ENCODE peak calls at places on chromosome 5, in ten cellular contexts. One of them, this sample, is unnamed.

GRCh38 chr5:114789773-114790402 is 379.8 kb downstream of the TRIM36 start:
- DNase-seq in nephron progenitor cell: no peak
- DNase-seq in fibroblast of the aortic adventitia: peak; percentile 2
- DNase-seq in left lung: no peak
- DNase-seq in HL-60: peak; percentile 1
- DNase-seq in transverse colon: no peak
- DNase-seq in osteocyte: no peak
- DNase-seq in fibroblast of lung: peak; percentile 16
- DNase-seq in bronchial epithelial cell: peak; percentile 42
- DNase-seq in psoas muscle: no peak
- DNase-seq in this sample: no peak

GRCh38 chr5:146213210-146213838 is 9.9 kb downstream of the RBM27 start:
- DNase-seq in nephron progenitor cell: no peak
- DNase-seq in fibroblast of the aortic adventitia: peak; percentile 44
- DNase-seq in left lung: no peak
- DNase-seq in HL-60: no peak
- DNase-seq in transverse colon: no peak
- DNase-seq in osteocyte: no peak
- DNase-seq in fibroblast of lung: peak; percentile 41
- DNase-seq in bronchial epithelial cell: peak; percentile 23
- DNase-seq in psoas muscle: no peak
- DNase-seq in this sample: no peak

GRCh38 chr5:141691286-141691866 is 9.3 kb upstream of the ARAP3 start:
- DNase-seq in nephron progenitor cell: no peak
- DNase-seq in fibroblast of the aortic adventitia: no peak
- DNase-seq in left lung: no peak
- DNase-seq in HL-60: peak; percentile 19
- DNase-seq in transverse colon: no peak
- DNase-seq in osteocyte: no peak
- DNase-seq in fibroblast of lung: no peak
- DNase-seq in bronchial epithelial cell: no peak
- DNase-seq in psoas muscle: no peak
- DNase-seq in this sample: no peak

GRCh38 chr5:82522912-82523311 is 244.8 kb upstream of the RPS23 start:
- DNase-seq in nephron progenitor cell: no peak
- DNase-seq in fibroblast of the aortic adventitia: no peak
- DNase-seq in left lung: no peak
- DNase-seq in HL-60: no peak
- DNase-seq in transverse colon: no peak
- DNase-seq in osteocyte: no peak
- DNase-seq in fibroblast of lung: no peak
- DNase-seq in bronchial epithelial cell: no peak
- DNase-seq in psoas muscle: no peak
- DNase-seq in this sample: no peak

GRCh38 chr5:168472329-168472728 is 13.9 kb upstream of the RARS1 start:
- DNase-seq in nephron progenitor cell: no peak
- DNase-seq in fibroblast of the aortic adventitia: peak; percentile 91
- DNase-seq in left lung: no peak
- DNase-seq in HL-60: no peak
- DNase-seq in transverse colon: no peak
- DNase-seq in osteocyte: no peak
- DNase-seq in fibroblast of lung: peak; percentile 92
- DNase-seq in bronchial epithelial cell: peak; percentile 85
- DNase-seq in psoas muscle: no peak
- DNase-seq in this sample: no peak

GRCh38 chr5:142063878-142064331 is 44.7 kb upstream of the NDFIP1 start:
- DNase-seq in nephron progenitor cell: peak; percentile 50
- DNase-seq in fibroblast of the aortic adventitia: peak; percentile 79
- DNase-seq in left lung: no peak
- DNase-seq in HL-60: no peak
- DNase-seq in transverse colon: peak; percentile 13
- DNase-seq in osteocyte: peak; percentile 87
- DNase-seq in fibroblast of lung: peak; percentile 70
- DNase-seq in bronchial epithelial cell: no peak
- DNase-seq in psoas muscle: peak; percentile 77
- DNase-seq in this sample: peak; percentile 91

GRCh38 chr5:103259705-103260355 is 1.3 kb downstream of the MACIR start:
- DNase-seq in nephron progenitor cell: no peak
- DNase-seq in fibroblast of the aortic adventitia: peak; percentile 47
- DNase-seq in left lung: no peak
- DNase-seq in HL-60: no peak
- DNase-seq in transverse colon: peak; percentile 54
- DNase-seq in osteocyte: no peak
- DNase-seq in fibroblast of lung: peak; percentile 32
- DNase-seq in bronchial epithelial cell: peak; percentile 17
- DNase-seq in psoas muscle: no peak
- DNase-seq in this sample: no peak

GRCh38 chr5:139385061-139385889 is 2.2 kb upstream of the SLC23A1 start:
- DNase-seq in nephron progenitor cell: no peak
- DNase-seq in fibroblast of the aortic adventitia: peak; percentile 54
- DNase-seq in left lung: no peak
- DNase-seq in HL-60: peak; percentile 44
- DNase-seq in transverse colon: peak; percentile 51
- DNase-seq in osteocyte: no peak
- DNase-seq in fibroblast of lung: no peak
- DNase-seq in bronchial epithelial cell: no peak
- DNase-seq in psoas muscle: no peak
- DNase-seq in this sample: no peak

GRCh38 chr5:1542755-1543154 is 19.0 kb upstream of the LPCAT1 start:
- DNase-seq in nephron progenitor cell: no peak
- DNase-seq in fibroblast of the aortic adventitia: peak; percentile 99
- DNase-seq in left lung: peak; percentile 79
- DNase-seq in HL-60: no peak
- DNase-seq in transverse colon: peak; percentile 55
- DNase-seq in osteocyte: peak; percentile 21
- DNase-seq in fibroblast of lung: peak; percentile 60
- DNase-seq in bronchial epithelial cell: peak; percentile 99
- DNase-seq in psoas muscle: peak; percentile 60
- DNase-seq in this sample: peak; percentile 33

GRCh38 chr5:104472811-104473210 is 910.2 kb upstream of the NUDT12 start:
- DNase-seq in nephron progenitor cell: no peak
- DNase-seq in fibroblast of the aortic adventitia: no peak
- DNase-seq in left lung: no peak
- DNase-seq in HL-60: no peak
- DNase-seq in transverse colon: no peak
- DNase-seq in osteocyte: no peak
- DNase-seq in fibroblast of lung: no peak
- DNase-seq in bronchial epithelial cell: no peak
- DNase-seq in psoas muscle: no peak
- DNase-seq in this sample: no peak

GRCh38 chr5:180860887-180861822 is at the start of gene ZFP62:
- DNase-seq in nephron progenitor cell: peak; percentile 94
- DNase-seq in fibroblast of the aortic adventitia: peak; percentile 86
- DNase-seq in left lung: peak; percentile 99
- DNase-seq in HL-60: peak; percentile 91
- DNase-seq in transverse colon: peak; percentile 94
- DNase-seq in osteocyte: peak; percentile 95
- DNase-seq in fibroblast of lung: peak; percentile 90
- DNase-seq in bronchial epithelial cell: peak; percentile 88
- DNase-seq in psoas muscle: peak; percentile 94
- DNase-seq in this sample: peak; percentile 95
- TF ChIP-seq CTCF in nephron progenitor cell: no peak
- TF ChIP-seq CTCF in fibroblast of the aortic adventitia: peak; percentile 19
- TF ChIP-seq CTCF in left lung: peak; percentile 33
- TF ChIP-seq CTCF in HL-60: no peak
- TF ChIP-seq CTCF in transverse colon: no peak
- TF ChIP-seq CTCF in osteocyte: no peak
- TF ChIP-seq CTCF in fibroblast of lung: no peak
- TF ChIP-seq CTCF in bronchial epithelial cell: no peak
- TF ChIP-seq CTCF in psoas muscle: no peak
- TF ChIP-seq CTCF in this sample: peak; percentile 9

GRCh38 chr5:157749462-157749799 is 5.9 kb downstream of the LSM11 start:
- DNase-seq in nephron progenitor cell: no peak
- DNase-seq in fibroblast of the aortic adventitia: no peak
- DNase-seq in left lung: no peak
- DNase-seq in HL-60: no peak
- DNase-seq in transverse colon: no peak
- DNase-seq in osteocyte: no peak
- DNase-seq in fibroblast of lung: no peak
- DNase-seq in bronchial epithelial cell: no peak
- DNase-seq in psoas muscle: no peak
- DNase-seq in this sample: no peak
- TF ChIP-seq CTCF in nephron progenitor cell: no peak
- TF ChIP-seq CTCF in fibroblast of the aortic adventitia: no peak
- TF ChIP-seq CTCF in left lung: no peak
- TF ChIP-seq CTCF in HL-60: no peak
- TF ChIP-seq CTCF in transverse colon: no peak
- TF ChIP-seq CTCF in osteocyte: no peak
- TF ChIP-seq CTCF in fibroblast of lung: no peak
- TF ChIP-seq CTCF in bronchial epithelial cell: no peak
- TF ChIP-seq CTCF in psoas muscle: no peak
- TF ChIP-seq CTCF in this sample: no peak

GRCh38 chr5:29982446-29982845 is 1211.0 kb upstream of the CDH6 start:
- DNase-seq in nephron progenitor cell: no peak
- DNase-seq in fibroblast of the aortic adventitia: no peak
- DNase-seq in left lung: no peak
- DNase-seq in HL-60: no peak
- DNase-seq in transverse colon: no peak
- DNase-seq in osteocyte: no peak
- DNase-seq in fibroblast of lung: no peak
- DNase-seq in bronchial epithelial cell: no peak
- DNase-seq in psoas muscle: no peak
- DNase-seq in this sample: no peak
- TF ChIP-seq CTCF in nephron progenitor cell: no peak
- TF ChIP-seq CTCF in fibroblast of the aortic adventitia: no peak
- TF ChIP-seq CTCF in left lung: no peak
- TF ChIP-seq CTCF in HL-60: no peak
- TF ChIP-seq CTCF in transverse colon: no peak
- TF ChIP-seq CTCF in osteocyte: no peak
- TF ChIP-seq CTCF in fibroblast of lung: no peak
- TF ChIP-seq CTCF in bronchial epithelial cell: no peak
- TF ChIP-seq CTCF in psoas muscle: no peak
- TF ChIP-seq CTCF in this sample: no peak

GRCh38 chr5:6260846-6261245 is 117.5 kb downstream of the MED10 start:
- DNase-seq in nephron progenitor cell: no peak
- DNase-seq in fibroblast of the aortic adventitia: no peak
- DNase-seq in left lung: no peak
- DNase-seq in HL-60: no peak
- DNase-seq in transverse colon: no peak
- DNase-seq in osteocyte: no peak
- DNase-seq in fibroblast of lung: no peak
- DNase-seq in bronchial epithelial cell: peak; percentile 42
- DNase-seq in psoas muscle: no peak
- DNase-seq in this sample: no peak

GRCh38 chr5:6261668-6262067 is 116.7 kb downstream of the MED10 start:
- DNase-seq in nephron progenitor cell: no peak
- DNase-seq in fibroblast of the aortic adventitia: no peak
- DNase-seq in left lung: no peak
- DNase-seq in HL-60: no peak
- DNase-seq in transverse colon: no peak
- DNase-seq in osteocyte: no peak
- DNase-seq in fibroblast of lung: no peak
- DNase-seq in bronchial epithelial cell: peak; percentile 56
- DNase-seq in psoas muscle: no peak
- DNase-seq in this sample: no peak

GRCh38 chr5:6264394-6264793 is 114.0 kb downstream of the MED10 start:
- DNase-seq in nephron progenitor cell: no peak
- DNase-seq in fibroblast of the aortic adventitia: no peak
- DNase-seq in left lung: no peak
- DNase-seq in HL-60: no peak
- DNase-seq in transverse colon: no peak
- DNase-seq in osteocyte: no peak
- DNase-seq in fibroblast of lung: no peak
- DNase-seq in bronchial epithelial cell: no peak
- DNase-seq in psoas muscle: no peak
- DNase-seq in this sample: no peak

GRCh38 chr5:6261256-6261655 is 117.1 kb downstream of the MED10 start:
- DNase-seq in nephron progenitor cell: no peak
- DNase-seq in fibroblast of the aortic adventitia: no peak
- DNase-seq in left lung: peak; percentile 26
- DNase-seq in HL-60: no peak
- DNase-seq in transverse colon: no peak
- DNase-seq in osteocyte: no peak
- DNase-seq in fibroblast of lung: no peak
- DNase-seq in bronchial epithelial cell: peak; percentile 45
- DNase-seq in psoas muscle: no peak
- DNase-seq in this sample: no peak

DNA sequence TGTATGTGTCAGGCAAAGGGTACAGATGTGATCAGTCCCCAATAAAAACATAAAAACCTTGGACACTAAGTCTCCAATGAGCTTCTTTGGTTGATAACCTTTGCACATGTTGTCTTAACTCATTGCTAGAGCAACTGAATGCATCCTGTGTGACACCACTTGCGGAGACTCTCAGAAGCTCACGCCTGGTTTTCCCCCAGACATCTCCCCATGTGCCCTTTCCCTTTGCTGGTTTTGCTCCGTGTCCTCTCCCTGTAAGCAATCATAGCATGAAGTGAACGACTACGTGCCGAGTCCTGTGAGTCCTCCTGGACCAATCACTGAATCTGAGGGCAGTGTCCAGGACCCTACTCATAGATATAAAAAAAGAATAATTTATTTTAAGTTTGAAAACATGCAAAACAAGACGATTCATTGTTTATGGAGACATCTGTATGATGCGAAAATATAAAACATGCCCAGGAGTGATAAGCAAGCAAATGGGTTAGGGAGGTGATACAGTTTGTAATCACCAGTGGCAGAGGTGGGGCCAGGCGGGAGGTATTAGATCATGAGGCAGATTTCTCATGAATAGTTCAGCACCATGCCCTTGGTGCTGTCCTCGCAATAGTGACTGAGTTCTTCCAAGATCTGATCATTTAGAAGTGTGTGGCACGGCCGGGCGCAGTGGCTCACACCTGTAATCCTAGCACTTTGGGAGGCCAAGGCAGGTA is 115.5 kb downstream of the MED10 start:
- DNase-seq in nephron progenitor cell: no peak
- DNase-seq in fibroblast of the aortic adventitia: no peak
- DNase-seq in left lung: peak; percentile 45
- DNase-seq in HL-60: no peak
- DNase-seq in transverse colon: no peak
- DNase-seq in osteocyte: no peak
- DNase-seq in fibroblast of lung: no peak
- DNase-seq in bronchial epithelial cell: no peak
- DNase-seq in psoas muscle: no peak
- DNase-seq in this sample: no peak
- TF ChIP-seq CTCF in nephron progenitor cell: no peak
- TF ChIP-seq CTCF in fibroblast of the aortic adventitia: no peak
- TF ChIP-seq CTCF in left lung: no peak
- TF ChIP-seq CTCF in HL-60: no peak
- TF ChIP-seq CTCF in transverse colon: no peak
- TF ChIP-seq CTCF in osteocyte: no peak
- TF ChIP-seq CTCF in fibroblast of lung: no peak
- TF ChIP-seq CTCF in bronchial epithelial cell: no peak
- TF ChIP-seq CTCF in psoas muscle: no peak
- TF ChIP-seq CTCF in this sample: no peak